ENCODE peak calls at places on chromosomes 12 and 14, in eight cellular contexts. One of them, this sample, is unnamed.

GRCh38 chr12:100755186-100755585 is 39.4 kb upstream of the ANO4 start:
- DNase-seq in K562: no peak
- DNase-seq in ACHN: no peak
- DNase-seq in HFFc6: no peak
- DNase-seq in DMS153: no peak
- DNase-seq in HL-60: no peak
- DNase-seq in MV-4-11: no peak
- DNase-seq in naive thymus-derived CD4-positive, alpha-beta T cell: no peak
- DNase-seq in this sample: no peak

GRCh38 chr12:117854339-117855012 is 114.3 kb downstream of the KSR2 start:
- DNase-seq in ACHN: peak
- DNase-seq in K562: peak
- DNase-seq in HL-60: peak
- DNase-seq in HFFc6: peak
- DNase-seq in naive thymus-derived CD4-positive, alpha-beta T cell: no peak
- DNase-seq in DMS153: peak
- DNase-seq in MV-4-11: peak
- DNase-seq in this sample: peak

GRCh38 chr14:76647699-76648298 is 113.5 kb upstream of the VASH1 start:
- DNase-seq in HL-60: peak
- DNase-seq in DMS153: peak
- DNase-seq in naive thymus-derived CD4-positive, alpha-beta T cell: no peak
- DNase-seq in HFFc6: peak
- DNase-seq in K562: peak
- DNase-seq in ACHN: peak
- DNase-seq in MV-4-11: peak
- DNase-seq in this sample: peak

GRCh38 chr12:47722926-47723631 is 2.2 kb downstream of the ENDOU start:
- DNase-seq in MV-4-11: no peak
- DNase-seq in DMS153: no peak
- DNase-seq in naive thymus-derived CD4-positive, alpha-beta T cell: no peak
- DNase-seq in HL-60: no peak
- DNase-seq in ACHN: no peak
- DNase-seq in HFFc6: no peak
- DNase-seq in K562: no peak
- DNase-seq in this sample: no peak

GRCh38 chr12:50747817-50748216 is 16.1 kb upstream of the ATF1 start:
- DNase-seq in naive thymus-derived CD4-positive, alpha-beta T cell: no peak
- DNase-seq in ACHN: no peak
- DNase-seq in MV-4-11: no peak
- DNase-seq in HFFc6: no peak
- DNase-seq in K562: no peak
- DNase-seq in DMS153: no peak
- DNase-seq in HL-60: no peak
- DNase-seq in this sample: no peak

GRCh38 chr12:131828671-131829350 is 618 bp downstream of the MMP17 start:
- DNase-seq in HL-60: no peak
- DNase-seq in K562: no peak
- DNase-seq in MV-4-11: no peak
- DNase-seq in DMS153: no peak
- DNase-seq in HFFc6: no peak
- DNase-seq in ACHN: peak
- DNase-seq in naive thymus-derived CD4-positive, alpha-beta T cell: no peak
- DNase-seq in this sample: no peak

GRCh38 chr14:93894992-93895391 is 32.2 kb upstream of the FAM181A start:
- DNase-seq in K562: no peak
- DNase-seq in ACHN: no peak
- DNase-seq in HL-60: no peak
- DNase-seq in DMS153: no peak
- DNase-seq in HFFc6: no peak
- DNase-seq in MV-4-11: no peak
- DNase-seq in naive thymus-derived CD4-positive, alpha-beta T cell: no peak
- DNase-seq in this sample: no peak

GRCh38 chr14:53929871-53930685 is 26.5 kb downstream of the BMP4 start:
- DNase-seq in HFFc6: no peak
- DNase-seq in K562: peak
- DNase-seq in ACHN: peak
- DNase-seq in naive thymus-derived CD4-positive, alpha-beta T cell: no peak
- DNase-seq in DMS153: no peak
- DNase-seq in MV-4-11: no peak
- DNase-seq in HL-60: no peak
- DNase-seq in this sample: no peak

GRCh38 chr12:100827901-100828520 is 33.4 kb downstream of the ANO4 start:
- DNase-seq in HL-60: no peak
- DNase-seq in DMS153: peak
- DNase-seq in MV-4-11: peak
- DNase-seq in K562: peak
- DNase-seq in ACHN: peak
- DNase-seq in HFFc6: no peak
- DNase-seq in naive thymus-derived CD4-positive, alpha-beta T cell: no peak
- DNase-seq in this sample: no peak

GRCh38 chr14:94583557-94583956 is 2.3 kb downstream of the SERPINA5 start:
- DNase-seq in naive thymus-derived CD4-positive, alpha-beta T cell: no peak
- DNase-seq in K562: no peak
- DNase-seq in ACHN: no peak
- DNase-seq in HFFc6: no peak
- DNase-seq in DMS153: no peak
- DNase-seq in HL-60: no peak
- DNase-seq in MV-4-11: no peak
- DNase-seq in this sample: no peak

GRCh38 chr14:105351920-105352871 is 37.6 kb downstream of the PACS2 start:
- DNase-seq in HFFc6: peak
- DNase-seq in K562: peak
- DNase-seq in ACHN: peak
- DNase-seq in MV-4-11: peak
- DNase-seq in DMS153: peak
- DNase-seq in naive thymus-derived CD4-positive, alpha-beta T cell: peak
- DNase-seq in HL-60: peak
- DNase-seq in this sample: peak

GRCh38 chr12:107057071-107057834 is 36.1 kb downstream of the CRY1 start:
- DNase-seq in DMS153: no peak
- DNase-seq in HFFc6: peak
- DNase-seq in HL-60: no peak
- DNase-seq in ACHN: no peak
- DNase-seq in K562: no peak
- DNase-seq in MV-4-11: no peak
- DNase-seq in naive thymus-derived CD4-positive, alpha-beta T cell: no peak
- DNase-seq in this sample: no peak

GRCh38 chr12:131975228-131975627 is 25.5 kb downstream of the EP400 start:
- DNase-seq in naive thymus-derived CD4-positive, alpha-beta T cell: no peak
- DNase-seq in ACHN: no peak
- DNase-seq in MV-4-11: no peak
- DNase-seq in K562: peak
- DNase-seq in DMS153: no peak
- DNase-seq in HFFc6: no peak
- DNase-seq in HL-60: no peak
- DNase-seq in this sample: no peak

GRCh38 chr12:101732318-101732717 is 6.9 kb downstream of the SYCP3 start:
- DNase-seq in HFFc6: no peak
- DNase-seq in K562: no peak
- DNase-seq in naive thymus-derived CD4-positive, alpha-beta T cell: no peak
- DNase-seq in ACHN: no peak
- DNase-seq in DMS153: no peak
- DNase-seq in HL-60: no peak
- DNase-seq in MV-4-11: no peak
- DNase-seq in this sample: no peak

GRCh38 chr12:79537675-79538074 is 153.1 kb downstream of the PAWR start:
- DNase-seq in naive thymus-derived CD4-positive, alpha-beta T cell: no peak
- DNase-seq in K562: no peak
- DNase-seq in ACHN: no peak
- DNase-seq in HL-60: no peak
- DNase-seq in MV-4-11: no peak
- DNase-seq in HFFc6: no peak
- DNase-seq in DMS153: no peak
- DNase-seq in this sample: no peak

GRCh38 chr14:21098134-21098891 is at the start of gene ZNF219:
- DNase-seq in K562: peak
- DNase-seq in HL-60: no peak
- DNase-seq in naive thymus-derived CD4-positive, alpha-beta T cell: no peak
- DNase-seq in MV-4-11: no peak
- DNase-seq in HFFc6: peak
- DNase-seq in DMS153: no peak
- DNase-seq in ACHN: peak
- DNase-seq in this sample: no peak

GRCh38 chr12:50187084-50187900 is 20.1 kb upstream of the CERS5 start:
- DNase-seq in HL-60: no peak
- DNase-seq in K562: no peak
- DNase-seq in naive thymus-derived CD4-positive, alpha-beta T cell: no peak
- DNase-seq in HFFc6: peak
- DNase-seq in DMS153: no peak
- DNase-seq in ACHN: no peak
- DNase-seq in MV-4-11: no peak
- DNase-seq in this sample: no peak

GRCh38 chr14:105978618-105979295 is 452.4 kb downstream of the TMEM121 start:
- DNase-seq in HL-60: no peak
- DNase-seq in DMS153: no peak
- DNase-seq in naive thymus-derived CD4-positive, alpha-beta T cell: no peak
- DNase-seq in MV-4-11: no peak
- DNase-seq in K562: no peak
- DNase-seq in HFFc6: no peak
- DNase-seq in ACHN: no peak
- DNase-seq in this sample: no peak